ENCODE peak calls at places on chromosomes 2 and 18, in nine cellular contexts. V is AG04450; H is adrenal gland; U is PC-9; D is IMR-90; G is psoas muscle; W is HFF-Myc; Q is CD8-positive, alpha-beta T cell; O is A549. T is an unnamed sample.

GRCh38 chr2:4354678-4355077 is 651.3 kb downstream of the DCDC2C start:
- DNase-seq in V (no peak), H (no peak), U (no peak), D (no peak), G (no peak), W (no peak), Q (no peak), O (no peak), T (no peak)

GRCh38 chr2:42957109-42958035 is 165.0 kb upstream of the HAAO start:
- DNase-seq in V (no peak), H (no peak), U (peak), D (peak), G (no peak), W (no peak), Q (no peak), O (no peak), T (peak)

GRCh38 chr18:614193-614592 is 17.4 kb downstream of the CLUL1 start:
- DNase-seq in V (no peak), H (no peak), U (no peak), D (no peak), G (no peak), W (no peak), Q (no peak), O (no peak), T (no peak)

GRCh38 chr2:38776531-38776930 is 1.5 kb upstream of the GEMIN6 start:
- DNase-seq in V (no peak), H (no peak), U (no peak), D (no peak), G (no peak), W (no peak), Q (no peak), O (no peak), T (no peak)

GRCh38 chr2:118169359-118170005 is 81.2 kb downstream of the INSIG2 start:
- DNase-seq in V (no peak), H (no peak), U (peak), D (no peak), G (peak), W (no peak), Q (peak), O (no peak), T (no peak)

GRCh38 chr2:135792401-135793152 is 44.4 kb downstream of the LCT start:
- DNase-seq in V (no peak), H (no peak), U (peak), D (no peak), G (no peak), W (no peak), Q (no peak), O (no peak), T (no peak)

GRCh38 chr2:101823849-101824248 is 126.3 kb downstream of the MAP4K4 start:
- DNase-seq in V (no peak), H (no peak), U (no peak), D (peak), G (no peak), W (no peak), Q (no peak), O (no peak), T (peak)

GRCh38 chr2:114631146-114631545 is 188.7 kb downstream of the DPP10 start:
- DNase-seq in V (no peak), H (no peak), U (no peak), D (no peak), G (no peak), W (no peak), Q (no peak), O (no peak), T (no peak)

GRCh38 chr2:110717734-110718133 is 14.6 kb upstream of the ACOXL start:
- DNase-seq in V (no peak), H (peak), U (no peak), D (no peak), G (no peak), W (no peak), Q (no peak), O (no peak), T (peak)

GRCh38 chr2:120656273-120656960 is 79.3 kb upstream of the GLI2 start:
- DNase-seq in V (no peak), H (no peak), U (no peak), D (no peak), G (no peak), W (no peak), Q (no peak), O (no peak), T (no peak)

GRCh38 chr2:287471-287885 is 413 bp downstream of the ALKAL2 start:
- DNase-seq in V (no peak), H (peak), U (no peak), D (peak), G (peak), W (no peak), Q (no peak), O (no peak), T (peak)

GRCh38 chr18:28125051-28125450 is 51.9 kb downstream of the CDH2 start:
- DNase-seq in V (no peak), H (no peak), U (no peak), D (no peak), G (no peak), W (no peak), Q (no peak), O (no peak), T (peak)

GRCh38 chr18:48155856-48156255 is 225.4 kb upstream of the SMAD2 start:
- DNase-seq in V (no peak), H (no peak), U (peak), D (no peak), G (no peak), W (no peak), Q (no peak), O (no peak), T (no peak)

GRCh38 chr2:163248321-163249090 is 409.9 kb upstream of the KCNH7 start:
- DNase-seq in V (no peak), H (no peak), U (no peak), D (no peak), G (no peak), W (no peak), Q (no peak), O (no peak), T (peak)

GRCh38 chr2:207896525-207897295 is 127.0 kb upstream of the FZD5 start:
- DNase-seq in V (no peak), H (no peak), U (no peak), D (no peak), G (no peak), W (no peak), Q (no peak), O (peak), T (no peak)

GRCh38 chr2:217430916-217431576 is 571.2 kb upstream of the TNP1 start:
- DNase-seq in V (no peak), H (no peak), U (no peak), D (peak), G (no peak), W (no peak), Q (no peak), O (no peak), T (peak)

GRCh38 chr2:7878786-7879515 is 802.9 kb upstream of the ID2 start:
- DNase-seq in V (no peak), H (no peak), U (no peak), D (peak), G (no peak), W (no peak), Q (no peak), O (no peak), T (peak)

GRCh38 chr2:36573165-36573564 is 24.8 kb downstream of the FEZ2 start:
- DNase-seq in V (no peak), H (no peak), U (no peak), D (no peak), G (no peak), W (no peak), Q (no peak), O (no peak), T (no peak)

GRCh38 chr2:198383392-198383791 is 579.0 kb downstream of the PLCL1 start:
- DNase-seq in V (no peak), H (no peak), U (no peak), D (peak), G (no peak), W (no peak), Q (no peak), O (no peak), T (peak)

GRCh38 chr2:56770490-56770889 is 586.7 kb downstream of the CCDC85A start:
- DNase-seq in V (no peak), H (no peak), U (no peak), D (peak), G (no peak), W (no peak), Q (no peak), O (no peak), T (peak)

GRCh38 chr18:74682998-74683311 is 85.3 kb downstream of the ZNF407 start:
- DNase-seq in V (no peak), H (no peak), U (no peak), D (peak), G (no peak), W (peak), Q (no peak), O (no peak), T (peak)

GRCh38 chr2:223563462-223563861 is 38.7 kb downstream of the SCG2 start:
- DNase-seq in V (peak), H (no peak), U (peak), D (peak), G (no peak), W (peak), Q (no peak), O (peak), T (peak)

GRCh38 chr2:215830313-215830712 is 183.0 kb downstream of the MREG start:
- DNase-seq in V (no peak), H (peak), U (no peak), D (peak), G (peak), W (no peak), Q (no peak), O (no peak), T (peak)

GRCh38 chr2:97726311-97727064 is 13.1 kb downstream of the ZAP70 start:
- DNase-seq in V (no peak), H (no peak), U (no peak), D (peak), G (no peak), W (no peak), Q (no peak), O (no peak), T (peak)

GRCh38 chr2:174176898-174177297 is 71.4 kb downstream of the OLA1 start:
- DNase-seq in V (no peak), H (no peak), U (peak), D (peak), G (no peak), W (no peak), Q (no peak), O (no peak), T (peak)

GRCh38 chr2:55048925-55049793 is 1.1 kb downstream of the RTN4 start:
- DNase-seq in V (peak), H (peak), U (peak), D (peak), G (peak), W (peak), Q (peak), O (peak), T (peak)

GRCh38 chr2:105403785-105404698 is 5.2 kb upstream of the FHL2 start:
- DNase-seq in V (peak), H (peak), U (peak), D (peak), G (no peak), W (no peak), Q (no peak), O (peak), T (peak)
- H3K4me3 ChIP-seq in V (no peak), H (no peak), U (peak), D (no peak), G (peak), W (no peak), Q (no peak), O (no peak), T (no peak)

GRCh38 chr2:64330281-64330680 is 123.7 kb upstream of the LGALSL start:
- DNase-seq in V (no peak), H (no peak), U (no peak), D (no peak), G (no peak), W (no peak), Q (no peak), O (no peak), T (peak)

GRCh38 chr2:64331430-64331700 is 122.6 kb upstream of the LGALSL start:
- DNase-seq in V (no peak), H (no peak), U (no peak), D (no peak), G (no peak), W (no peak), Q (no peak), O (no peak), T (no peak)

GRCh38 chr2:64331846-64332245 is 122.1 kb upstream of the LGALSL start:
- DNase-seq in V (no peak), H (no peak), U (no peak), D (no peak), G (no peak), W (no peak), Q (no peak), O (no peak), T (no peak)

GRCh38 chr2:64329848-64330247 is 124.1 kb upstream of the LGALSL start:
- DNase-seq in V (no peak), H (no peak), U (peak), D (peak), G (no peak), W (no peak), Q (no peak), O (no peak), T (peak)

GRCh38 chr2:64330691-64331429 is 123.1 kb upstream of the LGALSL start:
- DNase-seq in V (peak), H (peak), U (peak), D (peak), G (peak), W (peak), Q (peak), O (no peak), T (peak)
- TF ChIP-seq CTCF in V (peak), H (peak), U (peak), D (peak), G (peak), W (peak), Q (peak), O (peak), T (peak)

GRCh38 chr2:232351686-232352510 is 26.7 kb upstream of the ALPP start:
- DNase-seq in V (no peak), H (no peak), U (no peak), D (no peak), G (no peak), W (no peak), Q (no peak), O (no peak), T (no peak)
- H3K4me3 ChIP-seq in V (no peak), H (no peak), U (no peak), D (no peak), G (peak), W (no peak), Q (peak), O (no peak), T (no peak)

GRCh38 chr2:199458806-199459285 is 1.1 kb upstream of the SATB2 start:
- DNase-seq in V (no peak), H (peak), U (no peak), D (peak), G (peak), W (no peak), Q (no peak), O (no peak), T (no peak)
- TF ChIP-seq CTCF in V (no peak), H (no peak), U (no peak), D (no peak), G (no peak), W (no peak), Q (no peak), O (no peak), T (no peak)

DNA sequence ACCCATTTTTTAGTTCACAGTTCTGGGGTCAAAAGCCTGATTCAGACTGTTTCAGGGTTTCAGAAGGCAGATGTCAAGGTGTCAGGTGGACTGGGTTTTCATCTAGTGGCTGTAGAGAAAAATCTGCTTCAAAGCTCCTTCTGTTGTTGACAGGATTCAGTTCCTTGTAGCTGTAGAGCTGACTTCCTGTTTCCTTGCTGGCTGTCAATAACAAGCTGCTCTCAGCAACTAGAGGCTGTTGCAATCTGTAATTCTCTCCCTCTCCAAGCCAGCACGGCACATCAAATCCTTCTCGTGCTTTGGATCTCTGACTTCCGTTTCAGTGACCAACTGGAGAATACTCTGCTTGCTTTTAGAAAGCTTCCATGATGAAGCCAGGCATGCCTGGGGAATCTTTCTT is 179.4 kb downstream of the DOK6 start:
- DNase-seq in V (no peak), H (no peak), U (no peak), D (peak), G (no peak), W (no peak), Q (no peak), O (no peak), T (no peak)
- H3K4me3 ChIP-seq in V (no peak), H (no peak), U (no peak), D (no peak), G (no peak), W (no peak), Q (no peak), O (no peak), T (no peak)

GRCh38 chr2:45773909-45774308 is 122.4 kb downstream of the PRKCE start:
- DNase-seq in V (no peak), H (no peak), U (no peak), D (no peak), G (no peak), W (no peak), Q (no peak), O (no peak), T (no peak)
- TF ChIP-seq CTCF in V (no peak), H (no peak), U (no peak), D (no peak), G (no peak), W (no peak), Q (no peak), O (no peak), T (no peak)

GRCh38 chr2:72917875-72918660 is 749 bp downstream of the EMX1 start:
- DNase-seq in V (no peak), H (no peak), U (no peak), D (no peak), G (no peak), W (no peak), Q (no peak), O (no peak), T (no peak)

GRCh38 chr2:72915076-72915906 is 2.0 kb upstream of the EMX1 start:
- DNase-seq in V (no peak), H (no peak), U (no peak), D (no peak), G (no peak), W (no peak), Q (no peak), O (no peak), T (no peak)

GRCh38 chr2:72915907-72916742 is 1.2 kb upstream of the EMX1 start:
- DNase-seq in V (no peak), H (peak), U (peak), D (no peak), G (peak), W (no peak), Q (no peak), O (peak), T (no peak)

GRCh38 chr2:72917138-72917874 is at the start of gene EMX1:
- DNase-seq in V (no peak), H (peak), U (peak), D (no peak), G (peak), W (no peak), Q (peak), O (peak), T (no peak)

DNA sequence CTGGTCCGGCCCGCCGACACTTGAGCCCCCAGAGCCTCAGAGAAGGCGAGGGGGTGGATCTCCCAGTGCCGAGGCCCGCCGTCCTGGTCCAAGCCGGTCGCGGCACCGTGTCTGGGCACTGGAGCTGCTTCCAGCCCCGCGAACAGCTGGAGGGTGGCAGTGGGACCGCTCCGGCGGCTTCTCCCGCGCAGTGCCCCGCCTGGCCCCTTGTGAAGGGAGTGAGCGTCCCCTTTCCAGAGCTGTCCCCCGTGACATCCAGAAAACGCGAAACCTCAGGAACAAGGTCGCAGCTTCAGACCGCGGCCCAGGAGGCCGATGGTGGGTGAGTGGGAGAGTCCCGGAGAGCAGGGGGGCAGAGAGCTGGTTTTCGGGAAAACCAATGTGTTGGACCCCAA is 579 bp upstream of the EMX1 start:
- DNase-seq in V (no peak), H (no peak), U (no peak), D (no peak), G (no peak), W (no peak), Q (no peak), O (no peak), T (no peak)
- H3K4me3 ChIP-seq in V (no peak), H (peak), U (peak), D (no peak), G (peak), W (peak), Q (peak), O (peak), T (no peak)

GRCh38 chr2:127078691-127079270 is 28.2 kb downstream of the BIN1 start:
- DNase-seq in V (no peak), H (no peak), U (no peak), D (no peak), G (no peak), W (no peak), Q (no peak), O (no peak), T (no peak)
- TF ChIP-seq CTCF in V (no peak), H (no peak), U (no peak), D (no peak), G (no peak), W (no peak), Q (no peak), O (no peak), T (no peak)

GRCh38 chr18:34976084-34976483 is 65.1 kb upstream of the MAPRE2 start:
- DNase-seq in V (no peak), H (no peak), U (no peak), D (no peak), G (no peak), W (no peak), Q (no peak), O (no peak), T (no peak)
- H3K4me3 ChIP-seq in V (no peak), H (peak), U (peak), D (no peak), G (peak), W (peak), Q (peak), O (peak), T (no peak)

T was measured in fibroblast of mammary gland.